ENCODE peak calls at places on chromosomes 3 and 15, in four cellular contexts. W is HepG2, A is K562, S is GM12878. Q is an unnamed sample.

GRCh38 chr3:64166584-64167155 is 58.6 kb downstream of the PRICKLE2 start:
- DNase-seq in S (no peak), W (peak), A (no peak), Q (peak)

GRCh38 chr3:186417791-186418190 is 55.8 kb upstream of the DGKG start:
- DNase-seq in A (no peak), S (no peak), W (no peak), Q (no peak)

GRCh38 chr3:137165117-137165806 is 207.5 kb downstream of the IL20RB start:
- DNase-seq in A (peak), W (no peak), S (no peak), Q (no peak)

GRCh38 chr3:67635257-67635656 is 19.2 kb downstream of the SUCLG2 start:
- DNase-seq in W (no peak), A (no peak), S (no peak), Q (no peak)

GRCh38 chr3:124599779-124600693 is 130.2 kb upstream of the UMPS start:
- DNase-seq in S (no peak), W (peak), A (no peak), Q (no peak)

GRCh38 chr3:23809840-23810341 is 4.1 kb downstream of the UBE2E1 start:
- DNase-seq in S (no peak), A (no peak), W (no peak), Q (no peak)

GRCh38 chr3:38137615-38138346 is 680 bp upstream of the MYD88 start:
- DNase-seq in S (no peak), W (no peak), A (no peak), Q (no peak)

GRCh38 chr3:71047616-71048531 is 535.7 kb downstream of the FOXP1 start:
- DNase-seq in S (no peak), A (no peak), W (no peak), Q (no peak)

GRCh38 chr3:133667118-133667517 is 5.4 kb upstream of the TOPBP1 start:
- DNase-seq in W (no peak), A (no peak), S (no peak), Q (no peak)

GRCh38 chr3:128577711-128578110 is 72.9 kb downstream of the RPN1 start:
- DNase-seq in A (peak), S (no peak), W (no peak), Q (no peak)

GRCh38 chr3:149466192-149466591 is 8.3 kb upstream of the TM4SF4 start:
- DNase-seq in A (no peak), S (no peak), W (no peak), Q (no peak)

DNA sequence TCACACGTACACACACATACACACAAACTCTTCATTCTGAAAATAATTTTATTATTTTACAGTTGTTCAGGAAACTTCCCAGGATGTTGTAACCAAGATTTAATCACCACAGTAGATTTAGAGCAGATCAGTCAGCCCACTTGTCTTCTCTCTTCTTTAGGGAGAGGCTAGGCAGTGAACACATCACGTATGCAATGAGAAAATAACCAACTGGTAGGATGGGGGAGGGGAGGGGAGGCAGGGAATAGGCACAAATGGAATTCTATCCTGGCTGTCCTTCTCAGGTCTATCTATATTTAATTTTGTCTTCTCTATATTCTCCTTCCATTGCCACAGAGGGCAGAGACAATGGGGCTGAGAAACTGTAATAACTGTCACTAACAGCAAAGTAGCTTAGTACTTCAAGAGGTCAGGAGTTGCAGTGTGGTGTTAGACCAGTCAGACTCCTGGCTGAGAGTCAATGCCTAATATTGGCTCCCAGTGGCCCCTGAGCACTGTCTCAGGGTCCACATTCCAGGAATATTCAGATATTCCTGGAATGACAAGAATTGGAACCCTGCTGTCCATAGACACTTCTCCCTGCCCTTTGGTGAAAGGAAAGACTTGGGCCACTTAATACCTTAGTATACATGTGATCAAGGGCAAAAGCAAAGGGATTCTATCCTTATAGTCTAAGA is 2.6 kb upstream of the HCLS1 start:
- DNase-seq in S (no peak), A (no peak), W (peak), Q (no peak)
- TF ChIP-seq FOXM1 in S (no peak), A (no peak), W (no peak), Q (no peak)

DNA sequence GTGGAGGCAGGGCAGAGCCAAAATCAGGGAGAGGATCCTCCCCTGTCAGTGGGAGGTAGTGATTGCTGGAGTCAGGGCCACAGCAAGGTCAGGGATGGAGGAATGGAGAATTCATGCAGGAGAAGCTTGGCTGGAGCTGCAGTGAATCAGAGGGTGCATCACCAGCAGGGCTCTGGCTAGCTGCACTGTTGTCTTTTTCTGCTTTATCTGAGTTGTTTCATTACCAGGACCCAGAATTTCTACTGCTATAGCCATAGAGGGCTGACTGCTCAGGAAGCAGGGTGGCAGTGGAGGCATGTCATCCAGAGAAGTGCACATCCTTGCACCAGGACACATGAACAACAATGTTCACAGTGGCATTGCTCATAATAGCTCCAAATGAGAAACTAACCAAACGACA is 113.5 kb upstream of the GALNT15 start:
- DNase-seq in A (no peak), S (no peak), W (no peak), Q (no peak)
- TF ChIP-seq SP1 in A (no peak), S (no peak), W (no peak), Q (no peak)

GRCh38 chr3:13890377-13891016 is 10.6 kb upstream of the WNT7A start:
- DNase-seq in A (peak), W (no peak), S (no peak), Q (no peak)
- TF ChIP-seq FOXM1 in A (no peak), W (no peak), S (no peak), Q (no peak)

GRCh38 chr15:91627473-91628309 is 225.8 kb upstream of the SLCO3A1 start:
- DNase-seq in S (no peak), A (no peak), W (no peak), Q (no peak)
- TF ChIP-seq SP1 in S (no peak), A (no peak), W (no peak), Q (no peak)

GRCh38 chr3:171838218-171838720 is 4.9 kb upstream of the TMEM212 start:
- DNase-seq in A (no peak), S (no peak), W (peak), Q (no peak)
- TF ChIP-seq FOXM1 in A (no peak), S (no peak), W (no peak), Q (no peak)

GRCh38 chr3:141928626-141929270 is 52.3 kb downstream of the ATP1B3 start:
- DNase-seq in W (no peak), A (no peak), S (no peak), Q (no peak)

GRCh38 chr3:141933421-141934300 is 57.2 kb downstream of the ATP1B3 start:
- DNase-seq in A (no peak), W (no peak), S (no peak), Q (no peak)

GRCh38 chr3:141929341-141929995 is 53.0 kb downstream of the ATP1B3 start:
- DNase-seq in A (no peak), S (no peak), W (no peak), Q (no peak)

GRCh38 chr3:141934354-141934753 is 57.9 kb downstream of the ATP1B3 start:
- DNase-seq in W (no peak), S (no peak), A (no peak), Q (no peak)

GRCh38 chr3:141930801-141931200 is 54.4 kb downstream of the ATP1B3 start:
- DNase-seq in A (no peak), W (no peak), S (no peak), Q (no peak)
- TF ChIP-seq SP1 in A (no peak), W (no peak), S (no peak), Q (no peak)

GRCh38 chr3:73094127-73094526 is 32.7 kb downstream of the EBLN2 start:
- DNase-seq in S (no peak), W (peak), A (peak), Q (peak)
- TF ChIP-seq FOXM1 in S (no peak), W (no peak), A (no peak), Q (no peak)

DNA sequence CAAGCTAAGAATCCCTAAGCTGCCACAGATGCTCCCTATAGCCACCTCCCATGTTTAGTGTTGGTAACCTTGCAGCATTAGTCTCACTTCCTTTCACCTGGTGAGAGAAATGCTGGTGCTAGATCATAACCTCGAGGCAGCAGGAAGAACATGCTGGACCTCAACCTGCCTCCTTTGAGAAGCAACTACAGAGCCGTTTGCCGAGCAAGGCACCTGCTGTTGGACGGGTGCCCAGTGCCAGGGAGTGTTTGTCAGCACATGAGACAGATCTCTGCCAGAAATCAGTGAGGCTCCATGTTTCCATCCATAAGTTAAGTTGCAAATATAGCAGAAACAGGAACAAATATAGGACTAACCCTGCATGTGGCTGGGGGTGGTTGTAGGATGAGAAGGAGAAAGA is 955.7 kb downstream of the TUSC7 start:
- DNase-seq in S (no peak), A (no peak), W (no peak), Q (no peak)
- TF ChIP-seq SP1 in S (no peak), A (no peak), W (no peak), Q (no peak)